ENCODE peak calls at places on chromosomes 13 and 19, in eight cellular contexts. T, M, R, L, K, C, Q and S are unnamed samples.

GRCh38 chr13:74000906-74001305 is 133.3 kb downstream of the KLF12 start:
- DNase-seq in T (no peak), K (no peak), Q (no peak), R (no peak), L (no peak), C (no peak), M (no peak), S (no peak)

GRCh38 chr13:25654332-25654731 is 282.6 kb downstream of the ATP8A2 start:
- DNase-seq in C (no peak), T (no peak), M (no peak), R (no peak), L (no peak), K (no peak), Q (no peak), S (no peak)

GRCh38 chr13:34833562-34834182 is 108.4 kb upstream of the NBEA start:
- DNase-seq in T (peak; percentile 70), L (no peak), M (peak; percentile 33), K (no peak), C (no peak), R (no peak), Q (no peak), S (no peak)

GRCh38 chr19:7326105-7326877 is 22.4 kb upstream of the ARHGEF18 start:
- DNase-seq in T (peak; percentile 93), M (peak; percentile 10), C (peak; percentile 21), L (no peak), K (peak; percentile 44), R (no peak), Q (no peak), S (no peak)

GRCh38 chr13:91017669-91018053 is 329.8 kb upstream of the MIR17HG start:
- DNase-seq in M (no peak), K (no peak), L (no peak), C (peak; percentile 9), T (peak; percentile 82), R (no peak), Q (no peak), S (no peak)

GRCh38 chr19:13974073-13974472 is 21.8 kb downstream of the DCAF15 start:
- DNase-seq in M (no peak), L (no peak), R (no peak), T (peak; percentile 94), K (peak; percentile 47), C (no peak), Q (no peak), S (peak; percentile 81)

GRCh38 chr19:8698433-8699063 is at the start of gene ACTL9:
- DNase-seq in R (no peak), M (no peak), Q (no peak), T (no peak), K (no peak), L (no peak), C (no peak), S (no peak)

GRCh38 chr19:28486934-28487333 is 726.0 kb downstream of the UQCRFS1 start:
- DNase-seq in R (no peak), Q (no peak), C (no peak), T (no peak), L (no peak), M (no peak), K (peak; percentile 41), S (no peak)

GRCh38 chr19:1237754-1238372 is at the start of gene CBARP:
- DNase-seq in Q (no peak), K (peak; percentile 38), L (peak; percentile 64), C (peak; percentile 49), M (no peak), R (no peak), T (peak; percentile 83), S (no peak)

GRCh38 chr19:45924891-45925447 is 10.4 kb upstream of the NANOS2 start:
- DNase-seq in C (no peak), Q (no peak), K (no peak), M (no peak), T (no peak), R (no peak), L (no peak), S (no peak)

GRCh38 chr13:27967736-27968315 is 1.3 kb downstream of the CDX2 start:
- DNase-seq in C (no peak), K (no peak), M (no peak), T (peak; percentile 63), Q (no peak), R (no peak), L (no peak), S (no peak)

GRCh38 chr13:45878966-45879365 is 27.4 kb upstream of the SIAH3 start:
- DNase-seq in Q (no peak), T (no peak), C (no peak), R (no peak), M (no peak), L (no peak), K (no peak), S (no peak)

GRCh38 chr13:62875118-62875640 is 1459.5 kb upstream of the PCDH20 start:
- DNase-seq in M (no peak), L (no peak), K (no peak), C (no peak), R (no peak), T (no peak), Q (no peak), S (no peak)

GRCh38 chr13:91817250-91817649 is 418.8 kb downstream of the GPC5 start:
- DNase-seq in T (no peak), K (no peak), R (no peak), C (peak; percentile 64), Q (no peak), M (peak; percentile 7), L (no peak), S (no peak)

GRCh38 chr19:29805026-29805925 is 6.5 kb upstream of the CCNE1 start:
- DNase-seq in K (no peak), M (no peak), T (no peak), C (no peak), Q (no peak), R (no peak), L (no peak), S (no peak)

GRCh38 chr13:107351305-107351704 is 783.4 kb upstream of the ARGLU1 start:
- DNase-seq in L (no peak), K (no peak), R (no peak), C (peak; percentile 80), M (peak; percentile 58), Q (no peak), T (peak; percentile 67), S (no peak)

GRCh38 chr19:38730731-38731589 is 13.3 kb downstream of the CAPN12 start:
- DNase-seq in C (no peak), R (peak; percentile 32), L (no peak), T (peak; percentile 46), K (no peak), Q (no peak), M (no peak), S (peak; percentile 27)

GRCh38 chr13:48976677-48977625 is 1.2 kb downstream of the FNDC3A start:
- DNase-seq in T (no peak), R (no peak), C (no peak), M (no peak), Q (no peak), L (no peak), K (no peak), S (no peak)
- H3K27ac ChIP-seq in T (no peak overlapping the region), R (peak overlapping the region; percentile 98), C (peak overlapping the region; percentile 89), M (peak overlapping the region; percentile 86), Q (peak overlapping the region; percentile 100), L (peak overlapping the region; percentile 98), K (peak overlapping the region; percentile 87), S (peak overlapping the region; percentile 99)

GRCh38 chr19:40932008-40932959 is 50.3 kb upstream of the CYP2A7 start:
- DNase-seq in R (no peak), M (no peak), C (no peak), L (no peak), Q (no peak), K (no peak), T (no peak), S (no peak)

GRCh38 chr19:40927567-40927966 is 45.5 kb upstream of the CYP2A7 start:
- DNase-seq in T (no peak), K (no peak), M (no peak), L (no peak), C (no peak), Q (no peak), R (no peak), S (no peak)

GRCh38 chr19:40928859-40929258 is 46.8 kb upstream of the CYP2A7 start:
- DNase-seq in K (no peak), M (no peak), R (no peak), Q (no peak), L (no peak), C (peak; percentile 44), T (no peak), S (no peak)

GRCh38 chr19:40936755-40937154 is 54.3 kb upstream of the CYP2B6 start:
- DNase-seq in T (no peak), K (no peak), M (no peak), L (no peak), Q (no peak), C (no peak), R (no peak), S (no peak)

DNA sequence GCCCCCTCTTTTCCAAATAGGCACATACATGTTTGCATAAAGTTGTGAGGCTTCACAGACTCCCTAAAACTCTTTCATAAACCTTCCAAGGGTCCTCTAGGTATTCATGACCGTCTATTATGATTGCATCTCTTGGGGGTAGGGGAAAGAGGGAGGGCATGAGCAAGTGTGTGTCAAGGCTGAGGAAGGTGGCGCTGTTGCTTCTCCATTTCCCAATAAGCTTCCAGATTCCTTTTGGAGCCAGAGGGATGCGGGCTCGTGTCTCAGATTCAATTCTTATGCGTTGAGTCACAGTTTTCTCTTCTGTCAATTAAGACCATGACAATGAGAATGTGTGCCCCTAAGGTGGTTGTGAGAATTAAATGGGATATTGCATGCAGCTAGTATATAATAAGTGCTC is 51.0 kb upstream of the CYP2A7 start:
- DNase-seq in K (no peak), C (peak; percentile 30), L (no peak), T (peak; percentile 73), Q (no peak), M (no peak), R (no peak), S (no peak)
- H3K36me3 ChIP-seq in K (no peaks in the 10 kb centered on the region), C (no peaks in the 10 kb centered on the region), L (no peaks in the 10 kb centered on the region), T (no peaks in the 10 kb centered on the region), Q (no peaks in the 10 kb centered on the region), M (no peaks in the 10 kb centered on the region), R (no peaks in the 10 kb centered on the region), S (no peaks in the 10 kb centered on the region)

DNA sequence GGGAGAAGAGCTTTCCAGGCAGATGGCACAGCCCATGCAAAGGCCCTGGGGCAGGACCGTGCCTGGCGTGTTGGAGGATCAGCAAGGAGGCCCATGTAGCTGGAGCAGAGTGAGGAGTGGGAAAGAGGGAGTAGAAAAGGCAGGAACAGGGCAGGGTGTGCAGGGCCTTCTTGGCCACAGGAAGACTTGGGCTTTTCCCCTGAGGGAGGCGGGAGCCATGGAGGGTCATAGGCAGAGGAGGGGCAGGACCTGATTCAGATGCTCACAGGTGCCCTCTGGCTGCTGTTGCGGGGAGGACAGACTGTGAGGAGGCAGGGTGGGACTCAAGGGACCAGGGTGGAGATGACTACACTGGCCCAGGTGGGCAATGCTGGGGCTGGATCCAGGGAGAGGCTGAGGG is 13.8 kb upstream of the PTPRS start:
- DNase-seq in T (peak; percentile 82), K (peak; percentile 34), L (no peak), C (peak; percentile 29), M (peak; percentile 29), Q (no peak), R (no peak), S (no peak)
- TF ChIP-seq CTCF in T (peak; percentile 67), K (peak; percentile 63), L (no peak), C (peak; percentile 35), M (peak; percentile 70), Q (no peak), R (no peak), S (no peak)

DNA sequence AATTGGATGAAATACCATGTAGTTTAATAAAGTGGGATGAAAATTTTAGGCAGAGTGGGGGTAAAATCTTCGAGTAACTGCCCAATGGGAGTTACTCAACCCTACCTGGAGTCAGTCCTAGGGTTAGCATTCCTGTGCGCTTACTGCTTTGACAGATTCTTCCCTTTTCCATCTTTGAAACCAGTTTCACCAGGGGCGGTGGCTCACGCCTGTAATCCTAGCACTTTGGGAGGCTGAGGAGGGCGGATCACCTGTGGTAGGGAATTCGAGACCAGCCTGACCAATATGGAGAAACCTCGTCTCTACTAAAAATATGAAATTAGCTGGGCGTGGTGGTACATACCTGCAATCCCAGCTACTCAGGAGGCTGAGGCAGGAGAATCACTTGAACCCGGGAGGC is 37.0 kb upstream of the CXCL17 start:
- DNase-seq in R (no peak), L (no peak), Q (no peak), T (peak; percentile 22), M (no peak), K (no peak), C (no peak), S (no peak)
- H3K27ac ChIP-seq in R (no peak overlapping the region), L (no peak overlapping the region), Q (no peak overlapping the region), T (no peak overlapping the region), M (no peak overlapping the region), K (no peak overlapping the region), C (no peak overlapping the region), S (no peak overlapping the region)